ENCODE peak calls at places on chromosomes 1 and 21, in ten cellular contexts. S, C, F, L, T, K, M, Y, D and B are unnamed samples.
A peak's percentile ranks its signal among the peaks of the same experiment; 100 is the strongest.

GRCh38 chr1:248807067-248807737 is 18.5 kb downstream of the SH3BP5L start:
- DNase-seq in S (no peak), C (no peak), F (no peak), L (peak; percentile 77), T (no peak), K (peak; percentile 91), M (peak; percentile 76), Y (peak; percentile 26), D (no peak), B (no peak)

GRCh38 chr1:111615874-111616715 is 3.5 kb upstream of the RAP1A start:
- DNase-seq in S (no peak), C (no peak), F (no peak), L (no peak), T (peak; percentile 91), K (no peak), M (no peak), Y (no peak), D (no peak), B (no peak)

GRCh38 chr21:46226920-46227599 is 1.5 kb downstream of the LSS start:
- DNase-seq in S (no peak), C (no peak), F (peak; percentile 59), L (no peak), T (peak; percentile 51), K (peak; percentile 66), M (no peak), Y (no peak), D (no peak), B (no peak)

GRCh38 chr1:230282157-230282556 is 144.0 kb downstream of the PGBD5 start:
- DNase-seq in S (no peak), C (no peak), F (peak; percentile 37), L (no peak), T (no peak), K (peak; percentile 83), M (no peak), Y (peak; percentile 75), D (no peak), B (no peak)

GRCh38 chr1:151720974-151721787 is at the start of gene RIIAD1:
- DNase-seq in S (peak; percentile 90), C (no peak), F (no peak), L (peak; percentile 78), T (no peak), K (peak; percentile 87), M (no peak), Y (no peak), D (no peak), B (no peak)

GRCh38 chr1:228276361-228276831 is 68.6 kb downstream of the OBSCN start:
- DNase-seq in S (peak; percentile 84), C (peak; percentile 87), F (peak; percentile 70), L (no peak), T (no peak), K (no peak), M (no peak), Y (peak; percentile 13), D (no peak), B (peak; percentile 49)

GRCh38 chr1:31152181-31152768 is 86.8 kb upstream of the PUM1 start:
- DNase-seq in S (no peak), C (peak; percentile 87), F (no peak), L (no peak), T (no peak), K (no peak), M (no peak), Y (peak; percentile 14), D (no peak), B (no peak)

GRCh38 chr1:159197767-159198557 is 6.7 kb upstream of the ACKR1 start:
- DNase-seq in S (no peak), C (no peak), F (peak; percentile 82), L (peak; percentile 73), T (no peak), K (no peak), M (peak; percentile 89), Y (peak; percentile 81), D (no peak), B (peak; percentile 61)

GRCh38 chr1:9143250-9143649 is 14.3 kb upstream of the GPR157 start:
- DNase-seq in S (no peak), C (no peak), F (no peak), L (no peak), T (no peak), K (no peak), M (no peak), Y (no peak), D (no peak), B (peak; percentile 68)

GRCh38 chr1:201261771-201262547 is 21.3 kb upstream of the PKP1 start:
- DNase-seq in S (no peak), C (no peak), F (peak; percentile 32), L (no peak), T (no peak), K (peak; percentile 53), M (peak; percentile 30), Y (no peak), D (peak; percentile 88), B (peak; percentile 10)

GRCh38 chr1:228246216-228246900 is 38.5 kb downstream of the OBSCN start:
- DNase-seq in S (peak; percentile 47), C (no peak), F (no peak), L (no peak), T (no peak), K (no peak), M (peak; percentile 19), Y (no peak), D (peak; percentile 77), B (no peak)

GRCh38 chr21:45987121-45987711 is 5.6 kb downstream of the COL6A1 start:
- DNase-seq in S (peak; percentile 73), C (no peak), F (peak; percentile 69), L (no peak), T (no peak), K (peak; percentile 73), M (no peak), Y (no peak), D (no peak), B (no peak)

GRCh38 chr1:24244519-24245268 is 57.6 kb upstream of the IFNLR1 start:
- DNase-seq in S (no peak), C (no peak), F (no peak), L (no peak), T (no peak), K (no peak), M (no peak), Y (no peak), D (no peak), B (no peak)

GRCh38 chr1:46605242-46605641 is 1.2 kb upstream of the MKNK1 start:
- DNase-seq in S (no peak), C (no peak), F (no peak), L (no peak), T (no peak), K (no peak), M (no peak), Y (no peak), D (no peak), B (no peak)

GRCh38 chr1:168455764-168456163 is 88.0 kb downstream of the XCL2 start:
- DNase-seq in S (no peak), C (no peak), F (no peak), L (no peak), T (no peak), K (no peak), M (no peak), Y (no peak), D (peak; percentile 24), B (no peak)

GRCh38 chr1:104295516-104295915 is 545.8 kb downstream of the AMY1C start:
- DNase-seq in S (no peak), C (no peak), F (no peak), L (no peak), T (no peak), K (no peak), M (no peak), Y (no peak), D (no peak), B (no peak)

GRCh38 chr1:214602764-214603657 is at the start of gene CENPF:
- DNase-seq in S (peak; percentile 96), C (peak; percentile 99), F (peak; percentile 98), L (peak; percentile 99), T (peak; percentile 91), K (peak; percentile 94), M (peak; percentile 92), Y (peak; percentile 99), D (peak; percentile 99), B (peak; percentile 96)
- H3K27ac ChIP-seq in S (no peak within 1 kb of the TSS), C (no peak within 1 kb of the TSS), F (peak within 1 kb of the TSS; percentile 22), L (peak within 1 kb of the TSS; percentile 86), T (peak within 1 kb of the TSS; percentile 85), K (peak within 1 kb of the TSS; percentile 56), M (peak within 1 kb of the TSS; percentile 81), Y (peak within 1 kb of the TSS; percentile 56), D (no peak within 1 kb of the TSS), B (peak within 1 kb of the TSS; percentile 12)

DNA sequence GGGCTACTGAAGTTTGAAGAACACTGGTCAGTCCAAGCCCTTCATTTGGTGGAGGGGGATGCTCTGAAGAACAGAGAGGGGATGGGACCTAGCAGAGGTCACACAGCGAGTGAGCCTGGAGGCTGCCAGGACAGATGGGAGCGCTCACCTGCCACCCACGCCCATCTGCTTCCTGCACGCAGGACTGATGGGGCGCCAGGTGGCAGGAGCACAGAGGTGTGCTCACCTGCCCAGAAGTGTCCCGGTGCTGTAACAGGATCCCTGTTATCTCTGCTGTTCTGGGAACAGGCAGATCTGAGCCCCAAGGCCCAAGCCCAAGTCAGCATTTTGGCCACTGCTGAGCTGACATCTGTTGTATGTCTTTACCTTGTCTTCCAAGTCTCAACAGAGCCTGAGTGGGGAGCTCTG is 40.5 kb downstream of the EPHB2 start:
- DNase-seq in S (no peak), C (no peak), F (no peak), L (no peak), T (no peak), K (no peak), M (no peak), Y (no peak), D (no peak), B (no peak)
- H3K4me1 ChIP-seq in S (peaks cover 27% of the 10 kb centered on the region), C (peaks cover 25% of the 10 kb centered on the region), F (peaks cover 18% of the 10 kb centered on the region), L (peaks cover 3% of the 10 kb centered on the region), T (peaks cover 35% of the 10 kb centered on the region), K (peaks cover 35% of the 10 kb centered on the region), M (peaks cover 5% of the 10 kb centered on the region), Y (peaks cover 78% of the 10 kb centered on the region), D (peaks cover 10% of the 10 kb centered on the region), B (no peaks in the 10 kb centered on the region)

GRCh38 chr1:232822524-232822923 is 17.3 kb downstream of the MAP10 start:
- DNase-seq in S (no peak), C (no peak), F (no peak), L (no peak), T (no peak), K (no peak), M (no peak), Y (no peak), D (no peak), B (no peak)
- TF ChIP-seq POLR2AphosphoS5 in S (no peak), C (peak; percentile 43), F (no peak), L (no peak), T (no peak), K (no peak), M (no peak), Y (no peak), D (no peak), B (no peak)

GRCh38 chr1:48810740-48811139 is 34.0 kb upstream of the BEND5 start:
- DNase-seq in S (no peak), C (no peak), F (no peak), L (no peak), T (no peak), K (no peak), M (no peak), Y (no peak), D (no peak), B (no peak)

GRCh38 chr1:48803474-48803873 is 26.8 kb upstream of the BEND5 start:
- DNase-seq in S (no peak), C (no peak), F (no peak), L (no peak), T (no peak), K (no peak), M (no peak), Y (no peak), D (no peak), B (no peak)

GRCh38 chr1:48807599-48808260 is 31.0 kb upstream of the BEND5 start:
- DNase-seq in S (no peak), C (no peak), F (no peak), L (no peak), T (no peak), K (no peak), M (no peak), Y (no peak), D (peak; percentile 50), B (no peak)

GRCh38 chr1:48808496-48808895 is 31.8 kb upstream of the BEND5 start:
- DNase-seq in S (no peak), C (no peak), F (no peak), L (no peak), T (no peak), K (no peak), M (no peak), Y (no peak), D (no peak), B (no peak)
- H3K27ac ChIP-seq in S (no peak overlapping the region), C (no peak overlapping the region), F (peak overlapping the region; percentile 13), L (no peak overlapping the region), T (no peak overlapping the region), K (no peak overlapping the region), M (no peak overlapping the region), Y (no peak overlapping the region), D (no peak overlapping the region), B (no peak overlapping the region)